ENCODE peak calls at places on chromosome 18, in six cellular contexts. Z, F, S, O, V and T are unnamed samples.

GRCh38 chr18:74286106-74286856 is 5.5 kb downstream of the CYB5A start:
- DNase-seq in Z (no peak), F (no peak), S (no peak), O (no peak), V (no peak), T (no peak)

GRCh38 chr18:23572570-23572969 is 13.7 kb downstream of the NPC1 start:
- DNase-seq in Z (no peak), F (no peak), S (no peak), O (no peak), V (no peak), T (no peak)

GRCh38 chr18:24341361-24341760 is 56.3 kb downstream of the OSBPL1A start:
- DNase-seq in Z (no peak), F (no peak), S (no peak), O (no peak), V (no peak), T (no peak)

GRCh38 chr18:73895701-73896100 is 251.9 kb downstream of the FBXO15 start:
- DNase-seq in Z (peak), F (no peak), S (no peak), O (no peak), V (no peak), T (no peak)

GRCh38 chr18:3998698-3999333 is 456.3 kb downstream of the DLGAP1 start:
- DNase-seq in Z (no peak), F (no peak), S (peak), O (peak), V (no peak), T (no peak)

GRCh38 chr18:12256946-12257345 is 2.8 kb downstream of the CIDEA start:
- DNase-seq in Z (no peak), F (no peak), S (no peak), O (peak), V (no peak), T (no peak)

GRCh38 chr18:22163432-22163831 is 6.0 kb upstream of the GATA6 start:
- DNase-seq in Z (no peak), F (no peak), S (no peak), O (no peak), V (no peak), T (no peak)

GRCh38 chr18:13909141-13909540 is 6.2 kb downstream of the MC2R start:
- DNase-seq in Z (no peak), F (no peak), S (no peak), O (no peak), V (no peak), T (no peak)

GRCh38 chr18:72871091-72871490 is 3.3 kb upstream of the NETO1 start:
- DNase-seq in Z (no peak), F (no peak), S (no peak), O (no peak), V (no peak), T (no peak)

GRCh38 chr18:36583155-36583745 is 245.6 kb downstream of the TPGS2 start:
- DNase-seq in Z (no peak), F (peak), S (no peak), O (no peak), V (no peak), T (no peak)

GRCh38 chr18:62105373-62105772 is 81.5 kb downstream of the PIGN start:
- DNase-seq in Z (no peak), F (no peak), S (no peak), O (peak), V (no peak), T (no peak)

GRCh38 chr18:80171190-80171872 is 62.3 kb downstream of the ADNP2 start:
- DNase-seq in Z (peak), F (no peak), S (peak), O (peak), V (peak), T (no peak)

GRCh38 chr18:21364471-21364870 is 122.4 kb downstream of the GREB1L start:
- DNase-seq in Z (no peak), F (no peak), S (no peak), O (no peak), V (no peak), T (no peak)

GRCh38 chr18:62487161-62487560 is 35.7 kb upstream of the ZCCHC2 start:
- DNase-seq in Z (no peak), F (no peak), S (no peak), O (no peak), V (no peak), T (no peak)

GRCh38 chr18:12520442-12520992 is 112.8 kb downstream of the PRELID3A start:
- DNase-seq in Z (no peak), F (peak), S (no peak), O (no peak), V (no peak), T (no peak)

GRCh38 chr18:37403100-37403781 is 162.4 kb downstream of the CELF4 start:
- DNase-seq in Z (peak), F (no peak), S (peak), O (no peak), V (no peak), T (peak)

GRCh38 chr18:50839341-50839740 is 19.5 kb upstream of the MRO start:
- DNase-seq in Z (no peak), F (no peak), S (no peak), O (no peak), V (no peak), T (no peak)

GRCh38 chr18:77062518-77063003 is 70.0 kb downstream of the MBP start:
- DNase-seq in Z (no peak), F (no peak), S (no peak), O (peak), V (peak), T (no peak)

GRCh38 chr18:9971313-9971920 is 57.6 kb downstream of the VAPA start:
- DNase-seq in Z (peak), F (peak), S (peak), O (peak), V (peak), T (peak)

GRCh38 chr18:11905613-11906012 is 2.5 kb downstream of the MPPE1 start:
- DNase-seq in Z (no peak), F (no peak), S (no peak), O (no peak), V (no peak), T (no peak)

GRCh38 chr18:7202119-7202680 is 28.7 kb upstream of the LRRC30 start:
- DNase-seq in Z (no peak), F (no peak), S (no peak), O (no peak), V (no peak), T (no peak)

GRCh38 chr18:45412577-45412976 is 202.7 kb upstream of the SLC14A2 start:
- DNase-seq in Z (no peak), F (no peak), S (no peak), O (no peak), V (no peak), T (no peak)

GRCh38 chr18:59671533-59671932 is 25.7 kb downstream of the CCBE1 start:
- DNase-seq in Z (no peak), F (no peak), S (no peak), O (no peak), V (no peak), T (no peak)

GRCh38 chr18:49547701-49548100 is 14.2 kb upstream of the LIPG start:
- DNase-seq in Z (no peak), F (no peak), S (no peak), O (no peak), V (no peak), T (no peak)

GRCh38 chr18:67509711-67510110 is 6.8 kb downstream of the DSEL start:
- DNase-seq in Z (no peak), F (no peak), S (no peak), O (peak), V (no peak), T (no peak)

GRCh38 chr18:48831113-48831759 is 119.5 kb downstream of the SMAD7 start:
- DNase-seq in Z (no peak), F (no peak), S (no peak), O (no peak), V (peak), T (no peak)

GRCh38 chr18:56637897-56638231 is 528 bp downstream of the TXNL1 start:
- DNase-seq in Z (peak), F (no peak), S (peak), O (no peak), V (no peak), T (no peak)

GRCh38 chr18:58856881-58857280 is 7.8 kb upstream of the ZNF532 start:
- DNase-seq in Z (no peak), F (no peak), S (no peak), O (peak), V (no peak), T (no peak)

GRCh38 chr18:37176307-37176934 is 347.5 kb downstream of the KIAA1328 start:
- DNase-seq in Z (no peak), F (no peak), S (no peak), O (no peak), V (no peak), T (no peak)

GRCh38 chr18:10460414-10461018 is 6.1 kb downstream of the APCDD1 start:
- DNase-seq in Z (no peak), F (no peak), S (no peak), O (no peak), V (no peak), T (no peak)

GRCh38 chr18:10020176-10020575 is 106.4 kb downstream of the VAPA start:
- DNase-seq in Z (no peak), F (no peak), S (no peak), O (no peak), V (no peak), T (no peak)

GRCh38 chr18:62152844-62153243 is 34.0 kb downstream of the PIGN start:
- DNase-seq in Z (no peak), F (no peak), S (no peak), O (no peak), V (no peak), T (no peak)

GRCh38 chr18:69945220-69946114 is 2.2 kb downstream of the CD226 start:
- DNase-seq in Z (no peak), F (no peak), S (no peak), O (no peak), V (no peak), T (no peak)

GRCh38 chr18:23725827-23726661 is 36.8 kb downstream of the LAMA3 start:
- DNase-seq in Z (no peak), F (no peak), S (no peak), O (no peak), V (no peak), T (no peak)

GRCh38 chr18:28804512-28805214 is 627.7 kb upstream of the CDH2 start:
- DNase-seq in Z (no peak), F (no peak), S (no peak), O (no peak), V (no peak), T (no peak)